ENCODE peak calls at places on chromosomes 1 and 21, in six cellular contexts. P, G, Y, X, F and W are unnamed samples.

GRCh38 chr1:205272541-205272940 is 44.8 kb downstream of the TMCC2 start:
- DNase-seq in P (no peak), G (no peak), Y (no peak), X (no peak), F (no peak), W (no peak)

GRCh38 chr1:178238722-178239510 is 145.0 kb downstream of the RASAL2 start:
- DNase-seq in P (peak; percentile 97), G (no peak), Y (no peak), X (no peak), F (no peak), W (no peak)

GRCh38 chr1:104156804-104157203 is 407.1 kb downstream of the AMY1C start:
- DNase-seq in P (no peak), G (no peak), Y (no peak), X (no peak), F (no peak), W (no peak)

GRCh38 chr1:97069312-97069711 is 347.7 kb downstream of the PTBP2 start:
- DNase-seq in P (no peak), G (no peak), Y (no peak), X (no peak), F (no peak), W (no peak)

GRCh38 chr1:88683516-88683847 is 591 bp upstream of the PKN2 start:
- DNase-seq in P (no peak), G (peak; percentile 31), Y (peak; percentile 89), X (peak; percentile 35), F (peak; percentile 31), W (peak; percentile 70)

GRCh38 chr1:67013573-67013972 is 40.4 kb downstream of the SLC35D1 start:
- DNase-seq in P (no peak), G (no peak), Y (no peak), X (no peak), F (no peak), W (no peak)

GRCh38 chr1:91278754-91279153 is 125.9 kb downstream of the HFM1 start:
- DNase-seq in P (peak; percentile 18), G (no peak), Y (no peak), X (no peak), F (no peak), W (no peak)

GRCh38 chr21:37496972-37497371 is 130.4 kb downstream of the DYRK1A start:
- DNase-seq in P (no peak), G (no peak), Y (no peak), X (no peak), F (no peak), W (no peak)

GRCh38 chr1:213996320-213997022 is 8.7 kb downstream of the PROX1 start:
- DNase-seq in P (no peak), G (no peak), Y (no peak), X (no peak), F (no peak), W (no peak)

GRCh38 chr1:61330018-61330417 is 247.7 kb downstream of the NFIA start:
- DNase-seq in P (no peak), G (no peak), Y (no peak), X (no peak), F (no peak), W (no peak)

DNA sequence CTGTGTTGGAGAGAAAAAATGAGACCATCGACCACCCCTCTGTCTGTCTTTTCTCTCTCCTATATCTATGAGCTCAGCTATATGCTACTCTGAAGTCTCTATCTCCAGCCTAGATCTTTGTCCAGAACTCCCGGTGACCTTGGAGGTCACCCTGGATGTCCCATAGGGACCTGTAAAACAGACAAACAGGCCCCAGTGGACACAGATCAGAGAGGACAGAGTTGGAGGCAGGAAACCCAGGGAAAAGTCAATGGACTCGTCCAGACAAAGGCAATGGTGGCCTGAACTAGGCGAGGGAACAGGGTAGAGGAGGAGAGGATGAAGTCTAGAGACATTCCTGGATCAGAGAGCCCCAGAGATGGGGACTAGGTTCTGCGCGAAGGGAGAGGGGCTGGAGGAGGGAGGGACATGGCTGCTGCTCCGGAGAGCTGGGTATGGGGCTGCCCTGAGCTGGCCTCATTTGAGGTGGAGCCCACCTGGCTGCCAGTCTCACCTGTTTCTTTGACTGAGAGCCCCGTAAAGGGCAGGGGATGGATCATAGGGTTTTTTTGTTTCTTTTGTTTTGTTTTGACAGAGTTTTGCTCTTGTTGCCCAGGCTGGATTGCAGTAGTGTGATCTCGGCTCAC is 10.6 kb upstream of the MARCKSL1 start:
- DNase-seq in P (no peak), G (no peak), Y (no peak), X (no peak), F (no peak), W (no peak)
- H3K27ac ChIP-seq in P (no peak overlapping the region), G (no peak overlapping the region), Y (peak overlapping the region; percentile 46), X (no peak overlapping the region), F (no peak overlapping the region), W (no peak overlapping the region)

DNA sequence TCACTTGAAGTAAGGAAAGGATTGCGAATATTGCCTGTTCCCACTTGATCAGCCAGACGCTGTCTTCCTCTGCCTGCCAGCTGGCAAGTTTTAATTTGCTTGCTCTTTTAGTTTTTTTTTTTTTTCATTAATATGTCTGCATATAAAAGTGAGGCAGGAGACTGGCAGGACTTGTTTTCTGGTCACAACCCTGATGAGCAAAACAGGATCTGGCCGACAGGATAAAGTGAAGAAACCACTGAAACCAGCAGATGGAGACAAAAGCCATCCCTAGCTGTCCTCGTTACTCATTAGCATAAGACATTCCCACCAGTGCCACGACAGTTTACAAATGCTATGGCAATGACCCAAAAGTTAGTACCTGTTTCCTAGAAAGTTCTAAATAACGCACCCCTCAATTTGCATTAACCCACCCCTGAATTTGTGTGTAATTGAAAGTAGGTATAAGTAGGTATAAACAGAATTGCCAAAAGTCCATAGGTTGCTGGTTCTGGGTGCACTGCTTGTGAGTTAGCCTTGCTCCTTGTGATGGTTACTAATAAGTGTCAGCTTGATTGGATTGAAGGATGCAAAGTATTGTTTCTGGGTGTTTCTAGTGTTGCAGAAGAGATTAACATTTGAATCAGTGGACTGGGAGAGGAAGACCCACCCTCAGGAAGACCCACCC is 60.8 kb downstream of the ZNF684 start:
- DNase-seq in P (peak; percentile 50), G (peak; percentile 75), Y (no peak), X (no peak), F (no peak), W (no peak)
- TF ChIP-seq CTCF in P (peak; percentile 36), G (no peak), Y (peak; percentile 45), X (no peak), F (peak; percentile 7), W (peak; percentile 39)

GRCh38 chr1:9687120-9687875 is 35.8 kb downstream of the PIK3CD start:
- DNase-seq in P (peak; percentile 56), G (no peak), Y (peak; percentile 87), X (peak; percentile 60), F (peak; percentile 62), W (peak; percentile 79)
- TF ChIP-seq POLR2A in P (no peak), G (no peak), Y (no peak), X (no peak), F (no peak), W (no peak)

DNA sequence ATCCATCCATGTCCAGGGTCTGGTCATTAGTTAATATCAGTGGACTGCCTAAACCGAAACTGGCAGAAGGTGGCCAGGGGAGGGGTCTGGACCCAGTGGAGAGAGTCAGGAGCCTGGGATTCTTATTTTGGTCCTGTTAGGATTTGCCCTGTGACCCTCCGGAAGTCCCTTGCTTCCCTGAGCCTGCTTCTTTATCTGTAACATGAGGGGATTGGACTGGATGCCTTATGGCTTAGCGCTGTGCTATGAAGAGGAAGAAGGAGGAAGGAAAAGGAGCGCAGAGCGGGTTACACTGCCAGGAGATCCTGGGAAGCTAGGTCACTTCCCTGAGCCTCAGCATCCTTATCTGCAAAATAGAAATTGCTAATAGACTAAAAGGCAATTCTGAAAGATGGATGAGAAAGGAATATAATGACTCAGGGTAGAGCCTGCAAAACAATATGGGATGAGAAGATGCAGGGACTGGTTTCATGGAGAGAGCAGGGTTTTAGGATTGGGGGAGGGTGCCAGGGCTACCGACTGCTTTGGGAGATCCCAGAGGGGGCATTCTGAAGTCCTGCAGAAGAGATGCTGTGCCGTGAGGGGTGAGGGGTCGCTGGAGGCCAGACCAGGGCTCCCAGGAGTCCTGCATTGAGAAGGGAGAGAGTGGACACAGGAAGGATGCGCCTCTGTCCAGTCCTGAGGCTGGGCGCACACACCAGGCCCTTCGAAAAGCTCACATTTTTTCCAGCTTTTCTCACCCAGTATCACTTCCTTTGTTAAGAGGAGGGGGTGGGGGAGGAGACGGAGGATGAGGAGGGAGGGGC is 457 bp upstream of the ADORA1 start:
- DNase-seq in P (no peak), G (no peak), Y (no peak), X (no peak), F (no peak), W (no peak)
- H3K27ac ChIP-seq in P (peak overlapping the region; percentile 67), G (peak overlapping the region; percentile 70), Y (peak overlapping the region; percentile 57), X (peak overlapping the region; percentile 52), F (peak overlapping the region; percentile 33), W (peak overlapping the region; percentile 62)

DNA sequence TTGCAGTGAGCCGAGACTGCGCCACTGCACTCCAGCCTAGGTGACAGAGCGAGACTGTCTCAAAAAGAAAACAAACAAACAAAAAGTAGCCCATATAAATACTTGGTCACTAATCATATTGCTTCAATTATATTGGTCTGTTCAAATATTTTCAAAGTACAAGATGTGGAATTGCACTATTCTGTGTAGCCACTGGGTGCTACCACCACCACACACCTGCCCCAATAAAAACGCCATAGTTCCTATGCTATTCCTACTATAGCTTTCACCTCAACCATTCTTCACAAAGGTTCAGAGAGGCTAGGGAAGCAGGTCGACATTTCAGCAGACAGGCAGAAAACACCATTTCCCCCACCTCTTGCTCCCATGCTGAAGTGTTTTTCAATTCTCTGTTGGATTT is 16.7 kb downstream of the NDC1 start:
- DNase-seq in P (no peak), G (no peak), Y (no peak), X (no peak), F (no peak), W (no peak)
- TF ChIP-seq CTCF in P (no peak), G (no peak), Y (no peak), X (no peak), F (no peak), W (no peak)

GRCh38 chr1:158794247-158794646 is 13.2 kb upstream of the OR6N2 start:
- DNase-seq in P (no peak), G (no peak), Y (no peak), X (no peak), F (no peak), W (no peak)

GRCh38 chr1:158799689-158800088 is 18.7 kb upstream of the OR6N2 start:
- DNase-seq in P (no peak), G (no peak), Y (no peak), X (no peak), F (no peak), W (no peak)

GRCh38 chr1:158803681-158804080 is 22.7 kb upstream of the OR6N2 start:
- DNase-seq in P (no peak), G (no peak), Y (no peak), X (no peak), F (no peak), W (no peak)

GRCh38 chr1:158793604-158794003 is 12.6 kb upstream of the OR6N2 start:
- DNase-seq in P (no peak), G (no peak), Y (no peak), X (no peak), F (no peak), W (peak; percentile 54)

GRCh38 chr1:158798531-158798930 is 17.5 kb upstream of the OR6N2 start:
- DNase-seq in P (no peak), G (no peak), Y (no peak), X (no peak), F (no peak), W (no peak)
- TF ChIP-seq POLR2A in P (no peak), G (no peak), Y (no peak), X (no peak), F (no peak), W (no peak)